ENCODE peak calls at places on chromosomes 12 and 14, in four cellular contexts. N is tibial nerve, L is suprapubic skin, A is body of pancreas. Q is an unnamed sample.

GRCh38 chr14:89618309-89618708 is 201.3 kb upstream of the FOXN3 start:
- DNase-seq in L (no peak), N (no peak), A (no peak), Q (no peak)

GRCh38 chr14:32762886-32763285 is 175.8 kb upstream of the NPAS3 start:
- DNase-seq in N (no peak), A (no peak), L (no peak), Q (no peak)

GRCh38 chr14:33932526-33933292 is 18.2 kb downstream of the EGLN3 start:
- DNase-seq in A (no peak), L (no peak), N (no peak), Q (no peak)

GRCh38 chr14:24310666-24311604 is at the start of gene LTB4R:
- DNase-seq in N (no peak), A (peak; percentile 88), L (peak; percentile 84), Q (peak; percentile 83)

GRCh38 chr12:96751626-96752025 is 155.4 kb upstream of the NEDD1 start:
- DNase-seq in N (no peak), A (no peak), L (no peak), Q (no peak)

GRCh38 chr14:91985521-91986255 is 38.2 kb upstream of the FBLN5 start:
- DNase-seq in A (no peak), N (peak; percentile 27), L (no peak), Q (no peak)

GRCh38 chr12:56324196-56324595 is 8.4 kb upstream of the CNPY2 start:
- DNase-seq in A (no peak), N (no peak), L (no peak), Q (no peak)

GRCh38 chr12:58395056-58395455 is 453.7 kb downstream of the ATP23 start:
- DNase-seq in N (no peak), L (no peak), A (no peak), Q (no peak)

GRCh38 chr12:107079172-107080011 is 14.0 kb downstream of the CRY1 start:
- DNase-seq in N (no peak), A (no peak), L (no peak), Q (no peak)

GRCh38 chr12:89325495-89325894 is 26.8 kb downstream of the DUSP6 start:
- DNase-seq in L (no peak), N (no peak), A (no peak), Q (no peak)

GRCh38 chr12:122867701-122868461 is 28.0 kb downstream of the VPS37B start:
- DNase-seq in L (peak; percentile 67), N (no peak), A (peak; percentile 95), Q (peak; percentile 4)

GRCh38 chr14:55583942-55584468 is 4.0 kb downstream of the KTN1 start:
- DNase-seq in L (no peak), N (no peak), A (no peak), Q (no peak)

GRCh38 chr12:44873898-44874297 is 2.2 kb downstream of the NELL2 start:
- DNase-seq in A (no peak), L (no peak), N (no peak), Q (no peak)

GRCh38 chr12:109685574-109686447 is 27.8 kb upstream of the FAM222A start:
- DNase-seq in A (peak; percentile 48), N (no peak), L (no peak), Q (no peak)

GRCh38 chr12:101592448-101592847 is 2.3 kb upstream of the MYBPC1 start:
- DNase-seq in A (no peak), L (no peak), N (no peak), Q (no peak)

GRCh38 chr14:35835208-35835982 is 9.3 kb downstream of the BRMS1L start:
- DNase-seq in L (no peak), A (no peak), N (no peak), Q (no peak)

GRCh38 chr14:103862393-103862782 is 15.0 kb upstream of the PPP1R13B start:
- DNase-seq in L (no peak), A (no peak), N (no peak), Q (no peak)

GRCh38 chr12:124379938-124380754 is 85.3 kb downstream of the RFLNA start:
- DNase-seq in A (no peak), L (no peak), N (peak; percentile 59), Q (no peak)

GRCh38 chr12:76874027-76874426 is 4.8 kb downstream of the CSRP2 start:
- DNase-seq in N (no peak), L (no peak), A (no peak), Q (no peak)

GRCh38 chr12:57575771-57576612 is 15.0 kb upstream of the PIP4K2C start:
- DNase-seq in N (no peak), L (no peak), A (no peak), Q (no peak)

GRCh38 chr14:102540310-102541028 is 30.9 kb upstream of the ANKRD9 start:
- DNase-seq in L (no peak), N (no peak), A (no peak), Q (no peak)

GRCh38 chr12:6312529-6313325 is 2.2 kb downstream of the PLEKHG6 start:
- DNase-seq in A (peak; percentile 73), N (no peak), L (peak; percentile 75), Q (peak; percentile 79)

GRCh38 chr12:60093428-60093827 is 497.6 kb downstream of the SLC16A7 start:
- DNase-seq in A (no peak), N (no peak), L (no peak), Q (no peak)

GRCh38 chr14:47966411-47966810 is 291.0 kb upstream of the MDGA2 start:
- DNase-seq in N (no peak), A (no peak), L (no peak), Q (no peak)

GRCh38 chr12:131226345-131227265 is 272.9 kb downstream of the ADGRD1 start:
- DNase-seq in L (peak; percentile 57), N (no peak), A (no peak), Q (no peak)

GRCh38 chr12:131229426-131230339 is 276.0 kb downstream of the ADGRD1 start:
- DNase-seq in N (no peak), L (peak; percentile 68), A (no peak), Q (peak; percentile 55)

GRCh38 chr12:131231194-131231980 is 277.7 kb downstream of the ADGRD1 start:
- DNase-seq in L (no peak), N (no peak), A (no peak), Q (no peak)

GRCh38 chr12:131233737-131234474 is 280.2 kb downstream of the ADGRD1 start:
- DNase-seq in L (no peak), N (no peak), A (no peak), Q (no peak)

GRCh38 chr12:131230340-131231099 is 276.8 kb downstream of the ADGRD1 start:
- DNase-seq in A (no peak), L (peak; percentile 55), N (peak; percentile 14), Q (no peak)
- TF ChIP-seq CTCF in A (no peak), L (no peak), N (no peak), Q (no peak)

GRCh38 chr12:91140660-91141045 is 29.4 kb upstream of the LUM start:
- DNase-seq in N (peak; percentile 44), A (no peak), L (no peak), Q (no peak)
- TF ChIP-seq POLR2A in N (no peak), A (no peak), L (no peak), Q (no peak)

GRCh38 chr12:116058574-116058973 is 218.9 kb downstream of the MED13L start:
- DNase-seq in L (no peak), N (no peak), A (no peak), Q (no peak)

GRCh38 chr12:116053479-116054195 is 223.9 kb downstream of the MED13L start:
- DNase-seq in A (peak; percentile 29), L (peak; percentile 70), N (peak; percentile 71), Q (peak; percentile 25)

GRCh38 chr12:116054280-116054679 is 223.2 kb downstream of the MED13L start:
- DNase-seq in L (no peak), N (no peak), A (no peak), Q (no peak)

GRCh38 chr12:116057356-116057755 is 220.1 kb downstream of the MED13L start:
- DNase-seq in A (no peak), L (no peak), N (no peak), Q (no peak)

DNA sequence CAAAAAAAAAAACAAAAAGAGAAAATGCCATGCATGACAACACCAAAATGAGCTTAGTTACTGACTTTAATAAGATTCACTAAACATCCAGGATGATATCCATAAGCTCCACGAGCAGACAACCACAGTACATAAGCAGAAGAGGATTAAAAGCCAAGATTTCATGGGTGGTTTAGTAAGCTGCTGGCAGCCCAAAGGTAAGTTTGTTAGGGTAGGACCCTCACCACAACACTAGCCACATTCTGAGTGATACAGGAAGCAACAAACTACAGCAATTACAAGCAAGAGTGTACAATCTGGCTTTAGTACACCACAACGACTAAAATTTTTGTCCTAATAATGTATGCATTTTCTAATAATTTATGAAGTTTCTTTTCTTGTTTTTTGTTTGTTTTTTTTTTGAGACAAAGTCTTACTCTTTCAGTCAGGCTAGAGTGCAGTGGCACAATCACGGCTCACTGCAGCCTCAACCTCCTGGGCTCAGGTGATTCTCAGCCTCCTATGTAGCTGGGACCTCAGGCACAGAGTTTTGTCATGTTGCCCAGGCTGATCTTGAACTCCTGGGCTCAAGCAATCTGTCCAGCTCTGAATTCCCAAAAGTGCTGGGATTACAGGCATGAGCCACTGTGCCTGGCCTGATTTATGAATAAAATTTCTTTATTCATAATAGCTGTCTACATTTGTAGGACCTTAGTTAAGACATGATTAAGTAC is 221.4 kb downstream of the MED13L start:
- DNase-seq in L (no peak), N (no peak), A (no peak), Q (no peak)
- H3K4me1 ChIP-seq in L (peaks cover 23% of the 10 kb centered on the region), N (peaks cover 29% of the 10 kb centered on the region), A (peaks cover 14% of the 10 kb centered on the region), Q (peaks cover 58% of the 10 kb centered on the region)

GRCh38 chr14:100012928-100013327 is 52.3 kb upstream of the EVL start:
- DNase-seq in L (no peak), N (no peak), A (no peak), Q (no peak)

GRCh38 chr14:100010679-100011078 is 54.5 kb upstream of the EVL start:
- DNase-seq in L (no peak), N (no peak), A (no peak), Q (no peak)

GRCh38 chr14:100011568-100012325 is 53.5 kb upstream of the EVL start:
- DNase-seq in L (no peak), A (no peak), N (no peak), Q (no peak)

GRCh38 chr14:100015251-100015655 is 50.0 kb upstream of the EVL start:
- DNase-seq in A (no peak), N (no peak), L (no peak), Q (no peak)

GRCh38 chr14:100012478-100012925 is 52.7 kb upstream of the EVL start:
- DNase-seq in N (no peak), A (no peak), L (no peak), Q (no peak)
- TF ChIP-seq CTCF in N (no peak), A (no peak), L (no peak), Q (no peak)

GRCh38 chr14:59321184-59321952 is 132.9 kb downstream of the DAAM1 start:
- DNase-seq in N (no peak), A (no peak), L (no peak), Q (peak; percentile 32)

GRCh38 chr14:59318908-59319307 is 130.4 kb downstream of the DAAM1 start:
- DNase-seq in L (no peak), A (no peak), N (no peak), Q (no peak)

GRCh38 chr14:59317346-59317745 is 128.9 kb downstream of the DAAM1 start:
- DNase-seq in A (no peak), N (no peak), L (no peak), Q (no peak)

GRCh38 chr14:59317782-59318505 is 129.5 kb downstream of the DAAM1 start:
- DNase-seq in L (no peak), N (no peak), A (no peak), Q (no peak)

GRCh38 chr14:59320771-59321170 is 132.3 kb downstream of the DAAM1 start:
- DNase-seq in L (no peak), N (no peak), A (no peak), Q (no peak)
- TF ChIP-seq POLR2A in L (no peak), N (no peak), A (no peak), Q (no peak)